ENCODE peak calls at places on chromosomes 11 and 22, in nine cellular contexts. S, Z, Q, P, N, L, J, X and C are unnamed samples.

GRCh38 chr11:118531597-118532084 is 649 bp downstream of the TMEM25 start:
- DNase-seq in S (no peak), Z (no peak), Q (no peak), P (no peak), N (no peak), L (no peak), J (no peak), X (no peak), C (no peak)

GRCh38 chr11:27370374-27370773 is 7.4 kb upstream of the CCDC34 start:
- DNase-seq in S (no peak), Z (no peak), Q (no peak), P (peak; percentile 90), N (no peak), L (no peak), J (no peak), X (no peak), C (no peak)

GRCh38 chr22:40258463-40259046 is 80.8 kb downstream of the TNRC6B start:
- DNase-seq in S (no peak), Z (peak; percentile 41), Q (no peak), P (no peak), N (peak; percentile 16), L (no peak), J (no peak), X (peak; percentile 32), C (no peak)

GRCh38 chr22:25970348-25970995 is 198.8 kb upstream of the SEZ6L start:
- DNase-seq in S (no peak), Z (no peak), Q (no peak), P (peak; percentile 93), N (no peak), L (no peak), J (no peak), X (no peak), C (peak; percentile 57)

GRCh38 chr22:27086080-27086479 is 428.7 kb downstream of the MIAT start:
- DNase-seq in S (no peak), Z (no peak), Q (no peak), P (no peak), N (no peak), L (no peak), J (no peak), X (no peak), C (no peak)

GRCh38 chr11:44977493-44977984 is 26.9 kb upstream of the TP53I11 start:
- DNase-seq in S (no peak), Z (peak; percentile 29), Q (no peak), P (peak; percentile 95), N (no peak), L (no peak), J (no peak), X (peak; percentile 29), C (no peak)

GRCh38 chr11:108643974-108644373 is 20.9 kb upstream of the DDX10 start:
- DNase-seq in S (no peak), Z (no peak), Q (no peak), P (no peak), N (no peak), L (no peak), J (no peak), X (no peak), C (no peak)

GRCh38 chr11:94193288-94193687 is 64.6 kb downstream of the PANX1 start:
- DNase-seq in S (no peak), Z (peak; percentile 92), Q (no peak), P (no peak), N (no peak), L (no peak), J (no peak), X (peak; percentile 90), C (no peak)

GRCh38 chr11:65496304-65497140 is 2.3 kb upstream of the MALAT1 start:
- DNase-seq in S (peak; percentile 78), Z (peak; percentile 48), Q (no peak), P (no peak), N (no peak), L (no peak), J (no peak), X (no peak), C (peak; percentile 17)

GRCh38 chr11:28153586-28153985 is 45.4 kb downstream of the METTL15 start:
- DNase-seq in S (no peak), Z (peak; percentile 76), Q (no peak), P (no peak), N (no peak), L (no peak), J (no peak), X (peak; percentile 62), C (no peak)

GRCh38 chr11:126115820-126116319 is 53.2 kb upstream of the CDON start:
- DNase-seq in S (peak; percentile 88), Z (peak; percentile 87), Q (peak; percentile 43), P (peak; percentile 75), N (no peak), L (peak; percentile 72), J (no peak), X (peak; percentile 83), C (peak; percentile 89)
- H3K27ac ChIP-seq in S (peak overlapping the region; percentile 83), Z (peak overlapping the region; percentile 65), Q (peak overlapping the region; percentile 35), P (no peak overlapping the region), N (no peak overlapping the region), L (peak overlapping the region; percentile 12), J (no peak overlapping the region), X (no peak overlapping the region), C (peak overlapping the region; percentile 89)

GRCh38 chr11:12684821-12685220 is 10.6 kb downstream of the TEAD1 start:
- DNase-seq in S (no peak), Z (no peak), Q (no peak), P (peak; percentile 80), N (no peak), L (peak; percentile 77), J (no peak), X (no peak), C (no peak)

GRCh38 chr11:12687740-12688139 is 13.5 kb downstream of the TEAD1 start:
- DNase-seq in S (no peak), Z (no peak), Q (no peak), P (peak; percentile 95), N (no peak), L (no peak), J (no peak), X (no peak), C (no peak)

GRCh38 chr11:12687216-12687623 is 13.0 kb downstream of the TEAD1 start:
- DNase-seq in S (no peak), Z (no peak), Q (no peak), P (peak; percentile 53), N (no peak), L (no peak), J (no peak), X (no peak), C (no peak)

GRCh38 chr11:12685229-12685628 is 11.0 kb downstream of the TEAD1 start:
- DNase-seq in S (no peak), Z (no peak), Q (no peak), P (no peak), N (no peak), L (no peak), J (no peak), X (no peak), C (no peak)

DNA sequence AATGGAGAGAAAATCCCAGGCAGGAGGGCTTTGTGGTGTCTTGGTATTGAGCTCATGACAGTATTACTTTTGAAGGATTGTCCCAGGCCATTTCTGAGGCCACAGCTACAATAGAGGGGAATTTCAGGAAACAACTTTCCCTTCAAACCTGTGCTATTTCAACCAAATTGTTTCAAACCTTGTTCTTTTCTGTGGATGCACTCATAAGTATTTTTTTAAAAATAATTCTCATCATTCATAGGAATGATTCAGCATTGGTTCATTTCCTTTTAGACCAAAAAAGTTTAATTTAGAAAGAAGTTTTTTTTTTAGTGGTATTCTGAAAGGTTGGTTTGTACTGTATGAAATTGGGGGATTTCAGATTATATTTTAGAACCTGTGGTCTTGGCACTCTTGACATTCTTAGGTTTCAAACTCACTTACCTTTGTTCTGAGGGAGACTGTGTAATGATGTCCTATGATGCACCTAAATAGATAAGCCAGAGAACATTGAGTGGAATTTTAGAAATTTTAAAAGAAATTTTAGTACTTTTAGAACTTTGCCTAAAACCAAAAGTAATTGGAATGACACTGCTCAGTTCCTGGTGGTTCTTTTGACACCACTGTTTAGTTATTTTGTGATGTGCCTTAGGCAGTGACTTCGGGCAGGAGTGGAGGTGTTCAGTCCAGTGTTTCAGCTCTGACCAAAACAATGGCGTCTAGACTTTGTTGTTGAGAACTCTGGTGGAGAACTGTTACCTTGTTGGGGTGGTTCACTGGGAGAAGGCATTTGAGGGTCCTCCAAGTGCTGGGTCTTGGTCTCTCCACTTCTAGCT is 12.2 kb downstream of the TEAD1 start:
- DNase-seq in S (no peak), Z (peak; percentile 63), Q (no peak), P (no peak), N (no peak), L (no peak), J (no peak), X (no peak), C (no peak)
- H3K4me1 ChIP-seq in S (peaks cover 37% of the 10 kb centered on the region), Z (peaks cover 58% of the 10 kb centered on the region), Q (peaks cover 47% of the 10 kb centered on the region), P (peaks cover 57% of the 10 kb centered on the region), N (no peaks in the 10 kb centered on the region), L (peaks cover 15% of the 10 kb centered on the region), J (peaks cover 7% of the 10 kb centered on the region), X (peaks cover 65% of the 10 kb centered on the region), C (peaks cover 40% of the 10 kb centered on the region)

GRCh38 chr11:36361472-36361871 is 65.4 kb downstream of the PRR5L start:
- DNase-seq in S (no peak), Z (peak; percentile 63), Q (no peak), P (no peak), N (no peak), L (no peak), J (no peak), X (peak; percentile 57), C (no peak)
- H3K4me3 ChIP-seq in S (no peak overlapping the region), Z (no peak overlapping the region), Q (peak overlapping the region; percentile 3), P (no peak overlapping the region), N (no peak overlapping the region), L (no peak overlapping the region), J (no peak overlapping the region), X (peak overlapping the region; percentile 49), C (no peak overlapping the region)

GRCh38 chr22:38879961-38880360 is 7.9 kb upstream of the CBX6 start:
- DNase-seq in S (no peak), Z (no peak), Q (no peak), P (no peak), N (no peak), L (no peak), J (no peak), X (no peak), C (no peak)

GRCh38 chr22:38878001-38878400 is 6.0 kb upstream of the CBX6 start:
- DNase-seq in S (no peak), Z (no peak), Q (no peak), P (no peak), N (no peak), L (no peak), J (no peak), X (no peak), C (no peak)

GRCh38 chr22:38881997-38882396 is 10.0 kb upstream of the CBX6 start:
- DNase-seq in S (no peak), Z (no peak), Q (no peak), P (no peak), N (no peak), L (no peak), J (no peak), X (no peak), C (no peak)

GRCh38 chr22:38881464-38881871 is 9.5 kb upstream of the CBX6 start:
- DNase-seq in S (no peak), Z (peak; percentile 55), Q (peak; percentile 65), P (no peak), N (no peak), L (peak; percentile 46), J (no peak), X (peak; percentile 40), C (peak; percentile 73)

DNA sequence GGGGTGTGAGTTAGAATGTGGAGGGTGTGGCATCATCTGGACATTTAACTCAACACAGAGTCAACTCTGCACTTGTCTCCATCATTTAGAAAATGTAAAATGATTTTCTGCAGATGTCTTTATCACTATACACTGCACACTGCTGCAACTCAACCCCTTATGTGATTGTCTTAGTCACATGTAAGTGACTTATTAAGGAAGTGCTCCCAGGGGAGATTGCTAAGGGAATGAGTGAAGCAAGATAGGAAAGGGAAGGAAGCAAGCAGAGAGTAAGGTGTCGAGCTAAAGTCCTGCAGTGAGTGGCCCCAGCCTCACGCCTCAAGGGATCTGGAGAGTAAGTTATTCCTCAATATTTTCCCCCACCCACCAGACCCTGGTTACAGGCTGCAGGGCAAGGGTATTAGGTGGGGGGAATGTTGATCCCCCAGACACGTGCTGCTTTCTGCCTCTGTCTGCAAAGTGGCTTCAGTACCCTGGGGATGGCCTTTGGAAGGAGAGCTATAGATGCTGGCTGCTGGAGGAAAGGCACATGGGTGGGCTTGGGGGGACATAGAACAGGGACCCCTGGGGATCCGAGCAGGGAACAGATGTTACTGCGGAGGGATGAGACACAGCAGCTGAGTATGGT is 7.2 kb upstream of the CBX6 start:
- DNase-seq in S (no peak), Z (no peak), Q (no peak), P (no peak), N (no peak), L (no peak), J (no peak), X (no peak), C (no peak)
- H3K27ac ChIP-seq in S (no peak overlapping the region), Z (no peak overlapping the region), Q (no peak overlapping the region), P (no peak overlapping the region), N (no peak overlapping the region), L (no peak overlapping the region), J (no peak overlapping the region), X (no peak overlapping the region), C (no peak overlapping the region)